ENCODE peak calls at places on chromosomes 5 and 9, in ten cellular contexts. G is GM12878, U is PC-9, C is upper lobe of right lung, D is GM23338, B is right lobe of liver, T is body of pancreas, I is heart left ventricle, Z is ovary, X is Caco-2. H is an unnamed sample.

GRCh38 chr5:1865486-1865885 is 17.2 kb downstream of the IRX4 start:
- DNase-seq in G (no peak), U (no peak), C (no peak), D (no peak), B (no peak), T (no peak), I (no peak), Z (no peak), X (no peak), H (no peak)

GRCh38 chr9:18668944-18669343 is 195.0 kb downstream of the ADAMTSL1 start:
- DNase-seq in G (no peak), U (no peak), C (no peak), D (peak; percentile 49), B (peak; percentile 59), T (no peak), I (no peak), Z (no peak), X (no peak), H (no peak)

GRCh38 chr5:96940586-96940985 is 4.7 kb downstream of the LNPEP start:
- DNase-seq in G (no peak), U (no peak), C (no peak), D (no peak), B (no peak), T (no peak), I (no peak), Z (no peak), X (no peak), H (no peak)

GRCh38 chr9:131732636-131733340 is 7.1 kb downstream of the RAPGEF1 start:
- DNase-seq in G (no peak), U (no peak), C (no peak), D (peak; percentile 47), B (no peak), T (no peak), I (no peak), Z (no peak), X (no peak), H (no peak)

GRCh38 chr9:79623799-79624721 is 52.3 kb downstream of the TLE4 start:
- DNase-seq in G (peak; percentile 79), U (no peak), C (peak; percentile 66), D (no peak), B (peak; percentile 50), T (no peak), I (peak; percentile 63), Z (no peak), X (peak; percentile 23), H (no peak)

GRCh38 chr5:170421822-170422221 is 32.7 kb upstream of the KCNMB1 start:
- DNase-seq in G (no peak), U (no peak), C (no peak), D (no peak), B (no peak), T (no peak), I (no peak), Z (no peak), X (no peak), H (no peak)

GRCh38 chr5:139745800-139746690 is 49.6 kb upstream of the PSD2 start:
- DNase-seq in G (no peak), U (peak; percentile 70), C (no peak), D (peak; percentile 99), B (peak; percentile 55), T (peak; percentile 65), I (peak; percentile 72), Z (peak; percentile 66), X (peak; percentile 86), H (no peak)

GRCh38 chr5:135377751-135378680 is 21.0 kb downstream of the MACROH2A1 start:
- DNase-seq in G (no peak), U (no peak), C (no peak), D (no peak), B (no peak), T (no peak), I (no peak), Z (no peak), X (no peak), H (no peak)

GRCh38 chr9:14173730-14174129 is 140.2 kb downstream of the NFIB start:
- DNase-seq in G (no peak), U (no peak), C (no peak), D (no peak), B (no peak), T (peak; percentile 25), I (no peak), Z (no peak), X (no peak), H (peak; percentile 26)

GRCh38 chr5:170333161-170333909 is 35.8 kb upstream of the LCP2 start:
- DNase-seq in G (peak; percentile 79), U (no peak), C (no peak), D (peak; percentile 85), B (no peak), T (no peak), I (no peak), Z (no peak), X (peak; percentile 2), H (peak; percentile 11)

GRCh38 chr5:124644138-124644537 is 102.3 kb downstream of the ZNF608 start:
- DNase-seq in G (no peak), U (no peak), C (no peak), D (no peak), B (no peak), T (no peak), I (no peak), Z (no peak), X (no peak), H (no peak)

GRCh38 chr9:131500939-131501541 is 1.7 kb upstream of the POMT1 start:
- DNase-seq in G (no peak), U (peak; percentile 74), C (no peak), D (no peak), B (no peak), T (no peak), I (peak; percentile 48), Z (no peak), X (no peak), H (peak; percentile 43)

GRCh38 chr9:129962889-129963703 is 79.9 kb downstream of the FNBP1 start:
- DNase-seq in G (peak; percentile 59), U (no peak), C (peak; percentile 57), D (peak; percentile 74), B (peak; percentile 57), T (peak; percentile 18), I (no peak), Z (no peak), X (no peak), H (peak; percentile 41)

GRCh38 chr5:150036513-150036912 is 36.0 kb downstream of the HMGXB3 start:
- DNase-seq in G (no peak), U (no peak), C (no peak), D (no peak), B (no peak), T (no peak), I (no peak), Z (no peak), X (peak; percentile 70), H (no peak)

GRCh38 chr5:133638436-133638835 is 26.1 kb upstream of the FSTL4 start:
- DNase-seq in G (no peak), U (no peak), C (no peak), D (no peak), B (no peak), T (no peak), I (no peak), Z (no peak), X (no peak), H (no peak)

GRCh38 chr5:144017119-144017518 is 153.3 kb downstream of the YIPF5 start:
- DNase-seq in G (no peak), U (no peak), C (no peak), D (no peak), B (no peak), T (no peak), I (no peak), Z (no peak), X (no peak), H (no peak)

DNA sequence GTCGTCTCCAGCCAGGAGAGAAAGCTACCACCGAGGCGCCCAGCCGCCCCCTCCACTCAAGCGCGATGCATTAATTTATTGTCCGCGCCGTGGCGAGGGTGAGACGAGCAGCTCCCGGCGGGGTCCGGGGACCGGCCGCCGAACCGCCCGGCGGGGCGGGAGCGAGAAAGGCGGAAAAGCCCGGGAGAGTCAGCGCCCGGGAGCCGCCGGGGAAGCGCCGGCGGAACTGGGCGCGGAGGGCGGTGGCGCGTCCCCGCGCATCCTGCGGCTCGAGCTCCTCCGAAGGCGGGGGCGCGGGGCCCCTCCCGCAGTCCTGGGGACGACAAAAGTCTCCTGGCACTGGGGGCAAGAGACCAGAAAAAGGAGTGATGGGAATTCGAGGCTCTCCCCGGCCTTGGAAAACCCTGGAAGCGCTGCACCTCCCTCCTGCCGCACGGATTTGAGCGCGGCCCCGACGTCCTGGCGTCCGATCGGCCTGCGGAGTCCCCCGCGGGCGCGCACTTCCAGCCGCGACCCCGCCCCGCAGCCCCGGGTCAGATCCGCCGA is at the start of gene EPB41L4A:
- DNase-seq in G (no peak), U (no peak), C (peak; percentile 70), D (peak; percentile 74), B (peak; percentile 45), T (peak; percentile 13), I (peak; percentile 65), Z (peak; percentile 48), X (no peak), H (no peak)
- H3K4me1 ChIP-seq in G (no peaks in the 10 kb centered on the region), U (no peaks in the 10 kb centered on the region), C (peaks cover 6% of the 10 kb centered on the region), D (peaks cover 8% of the 10 kb centered on the region), B (no peaks in the 10 kb centered on the region), T (peaks cover 18% of the 10 kb centered on the region), I (peaks cover 11% of the 10 kb centered on the region), Z (no peaks in the 10 kb centered on the region), X (peaks cover 10% of the 10 kb centered on the region), H (no peaks in the 10 kb centered on the region)

GRCh38 chr5:51665295-51665593 is 282.0 kb downstream of the ISL1 start:
- DNase-seq in G (no peak), U (no peak), C (no peak), D (no peak), B (no peak), T (no peak), I (no peak), Z (no peak), X (no peak), H (no peak)
- H3K4me3 ChIP-seq in G (no peak overlapping the region), U (no peak overlapping the region), C (no peak overlapping the region), D (no peak overlapping the region), B (no peak overlapping the region), T (no peak overlapping the region), I (no peak overlapping the region), Z (no peak overlapping the region), X (no peak overlapping the region), H (no peak overlapping the region)

GRCh38 chr9:123435471-123435870 is 79.5 kb downstream of the CRB2 start:
- DNase-seq in G (no peak), U (no peak), C (no peak), D (no peak), B (no peak), T (no peak), I (no peak), Z (no peak), X (no peak), H (no peak)
- H3K4me1 ChIP-seq in G (no peaks in the 10 kb centered on the region), U (no peaks in the 10 kb centered on the region), C (no peaks in the 10 kb centered on the region), D (peaks cover 20% of the 10 kb centered on the region), B (no peaks in the 10 kb centered on the region), T (no peaks in the 10 kb centered on the region), I (no peaks in the 10 kb centered on the region), Z (no peaks in the 10 kb centered on the region), X (no peaks in the 10 kb centered on the region), H (peaks cover 13% of the 10 kb centered on the region)

DNA sequence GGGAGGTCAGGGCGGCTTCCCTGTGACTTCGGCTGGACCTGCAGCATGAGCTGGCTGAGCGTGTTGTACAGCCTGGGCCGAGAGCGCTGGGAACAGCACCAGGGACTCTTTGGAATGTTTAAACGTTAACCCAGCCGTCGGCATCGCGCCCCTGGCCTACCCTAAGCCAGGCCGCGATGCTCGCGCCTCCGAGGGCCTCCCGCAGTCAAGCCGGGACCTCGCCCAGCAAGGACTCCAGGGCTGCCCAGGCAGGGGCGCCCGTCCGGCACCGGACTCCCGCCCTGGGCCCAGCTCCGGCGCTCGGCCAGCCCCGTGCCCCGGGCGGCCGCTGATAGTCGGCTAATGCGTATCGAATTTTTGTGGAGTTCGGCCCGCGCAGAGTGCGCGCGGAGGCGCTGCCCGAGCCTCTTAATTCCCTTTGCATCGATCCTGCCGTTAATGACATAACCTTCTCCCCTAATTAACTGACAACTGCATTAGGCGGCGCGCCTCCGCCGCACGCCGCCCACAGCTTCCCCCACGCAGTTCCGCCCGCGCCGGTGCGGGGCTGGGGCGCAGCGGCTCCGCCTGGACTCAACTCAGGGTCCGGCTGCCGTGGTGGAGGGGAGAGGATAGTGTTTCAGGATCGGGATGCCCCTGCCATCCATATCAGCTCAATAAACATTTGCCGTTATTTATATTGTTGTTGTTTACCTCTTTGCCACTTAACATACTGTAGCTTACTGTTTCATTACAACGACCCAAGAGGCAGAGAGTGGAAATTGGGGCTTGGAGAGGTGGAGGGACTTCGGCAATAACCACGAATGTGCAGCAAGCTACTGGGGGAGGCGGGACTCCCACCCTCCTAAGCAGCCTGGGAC is 28.8 kb upstream of the CDC23 start:
- DNase-seq in G (no peak), U (no peak), C (peak; percentile 69), D (peak; percentile 72), B (peak; percentile 72), T (peak; percentile 56), I (peak; percentile 69), Z (peak; percentile 42), X (peak; percentile 58), H (no peak)
- H3K4me3 ChIP-seq in G (peak overlapping the region; percentile 13), U (no peak overlapping the region), C (peak overlapping the region; percentile 48), D (peak overlapping the region; percentile 79), B (peak overlapping the region; percentile 46), T (no peak overlapping the region), I (peak overlapping the region; percentile 56), Z (peak overlapping the region; percentile 30), X (peak overlapping the region; percentile 38), H (no peak overlapping the region)

H was measured in HAP-1.